ENCODE peak calls at places on chromosomes 6 and 20, in six cellular contexts. E, C, M, H, X and U are unnamed samples.

GRCh38 chr20:45579184-45579583 is at the start of gene WFDC8:
- DNase-seq in M (no peak), X (no peak), E (no peak), C (no peak), H (no peak), U (no peak)

GRCh38 chr6:82371799-82372508 is 8.3 kb downstream of the TPBG start:
- DNase-seq in E (peak; percentile 10), H (no peak), X (no peak), M (no peak), C (no peak), U (no peak)

GRCh38 chr6:21900730-21901129 is 307.2 kb downstream of the SOX4 start:
- DNase-seq in E (peak; percentile 63), C (no peak), M (no peak), X (no peak), H (peak; percentile 47), U (no peak)

GRCh38 chr6:7604003-7604402 is 14.0 kb downstream of the SNRNP48 start:
- DNase-seq in C (peak; percentile 45), X (no peak), H (no peak), M (no peak), E (no peak), U (no peak)

GRCh38 chr6:52022675-52023074 is 64.7 kb downstream of the PKHD1 start:
- DNase-seq in X (no peak), M (no peak), C (no peak), E (no peak), H (no peak), U (no peak)

GRCh38 chr6:2531426-2532208 is 219.1 kb downstream of the MYLK4 start:
- DNase-seq in X (no peak), C (no peak), E (peak; percentile 51), H (no peak), M (no peak), U (no peak)

GRCh38 chr20:36919715-36920333 is 31.7 kb downstream of the SAMHD1 start:
- DNase-seq in C (no peak), X (peak; percentile 70), E (peak; percentile 14), H (peak; percentile 53), M (no peak), U (peak; percentile 13)

GRCh38 chr6:26196846-26197683 is 109.8 kb downstream of the HFE start:
- DNase-seq in H (peak; percentile 80), X (peak; percentile 96), C (peak; percentile 75), E (peak; percentile 96), M (peak; percentile 84), U (no peak)

GRCh38 chr6:39843305-39844020 is 51.3 kb downstream of the DAAM2 start:
- DNase-seq in E (no peak), H (no peak), M (no peak), X (no peak), C (no peak), U (no peak)

GRCh38 chr6:33207569-33208088 is 671 bp upstream of the RING1 start:
- DNase-seq in H (no peak), X (peak; percentile 32), E (no peak), C (peak; percentile 48), M (peak; percentile 32), U (no peak)

GRCh38 chr6:36544228-36544627 is 3.1 kb downstream of the STK38 start:
- DNase-seq in M (peak; percentile 37), C (no peak), H (no peak), X (no peak), E (peak; percentile 45), U (no peak)

GRCh38 chr6:111573118-111573883 is 32.4 kb downstream of the TRAF3IP2 start:
- DNase-seq in X (no peak), M (no peak), C (no peak), E (peak; percentile 96), H (no peak), U (no peak)

GRCh38 chr20:35773154-35773751 is 1.4 kb downstream of the PHF20 start:
- DNase-seq in C (peak; percentile 54), X (peak; percentile 40), E (peak; percentile 18), H (no peak), M (peak; percentile 67), U (no peak)

GRCh38 chr6:116217069-116217468 is 36.8 kb downstream of the TSPYL4 start:
- DNase-seq in X (peak; percentile 45), H (peak; percentile 43), E (peak; percentile 37), C (no peak), M (no peak), U (no peak)

GRCh38 chr20:62977613-62978558 is 25.4 kb downstream of the SLC17A9 start:
- DNase-seq in X (peak; percentile 83), H (no peak), C (peak; percentile 60), E (no peak), M (no peak), U (no peak)

GRCh38 chr6:40907198-40907701 is 131.8 kb downstream of the UNC5CL start:
- DNase-seq in X (no peak), H (peak; percentile 65), E (peak; percentile 43), M (no peak), C (peak; percentile 60), U (no peak)

GRCh38 chr6:57087916-57088315 is 2.1 kb upstream of the ZNF451 start:
- DNase-seq in M (no peak), C (no peak), X (no peak), E (no peak), H (no peak), U (no peak)

GRCh38 chr6:157983439-157984119 is 1.9 kb downstream of the SYNJ2 start:
- DNase-seq in C (no peak), E (no peak), M (no peak), X (no peak), H (no peak), U (no peak)

GRCh38 chr20:49384437-49385434 is 97.7 kb downstream of the KCNB1 start:
- DNase-seq in M (peak; percentile 23), X (peak; percentile 72), E (peak; percentile 56), C (peak; percentile 59), H (peak; percentile 13), U (peak; percentile 76)

GRCh38 chr20:57405236-57406016 is 14.2 kb downstream of the RBM38 start:
- DNase-seq in H (no peak), E (no peak), M (no peak), C (no peak), X (no peak), U (no peak)

GRCh38 chr20:63446174-63447024 is 26.1 kb downstream of the KCNQ2 start:
- DNase-seq in H (no peak), E (no peak), C (no peak), X (no peak), M (no peak), U (no peak)

GRCh38 chr20:25214824-25215223 is 19.3 kb downstream of the ENTPD6 start:
- DNase-seq in E (no peak), X (no peak), H (no peak), C (no peak), M (no peak), U (no peak)

GRCh38 chr6:132021552-132022375 is 70.6 kb upstream of the CCN2 start:
- DNase-seq in M (no peak), C (no peak), X (no peak), H (no peak), E (peak; percentile 62), U (no peak)

GRCh38 chr6:72922401-72922800 is 300.5 kb downstream of the KCNQ5 start:
- DNase-seq in M (no peak), H (no peak), C (no peak), X (no peak), E (no peak), U (no peak)

GRCh38 chr20:3150908-3151307 is 8.8 kb downstream of the FASTKD5 start:
- DNase-seq in C (no peak), X (no peak), H (no peak), M (no peak), E (no peak), U (no peak)
- H3K27ac ChIP-seq in C (no peak overlapping the region), X (no peak overlapping the region), H (no peak overlapping the region), M (no peak overlapping the region), E (no peak overlapping the region), U (no peak overlapping the region)

GRCh38 chr6:28710466-28711191 is 184.9 kb downstream of the GPX5 start:
- DNase-seq in M (no peak), H (peak; percentile 91), X (peak; percentile 5), E (no peak), C (no peak), U (no peak)
- H3K4me3 ChIP-seq in M (no peak overlapping the region), H (peak overlapping the region; percentile 21), X (no peak overlapping the region), E (no peak overlapping the region), C (no peak overlapping the region), U (peak overlapping the region; percentile 67)

GRCh38 chr20:7195704-7196103 is 428.2 kb downstream of the BMP2 start:
- DNase-seq in H (peak; percentile 42), C (no peak), E (no peak), M (no peak), X (no peak), U (no peak)
- H3K27ac ChIP-seq in H (no peak overlapping the region), C (no peak overlapping the region), E (no peak overlapping the region), M (no peak overlapping the region), X (no peak overlapping the region), U (no peak overlapping the region)

GRCh38 chr6:35216412-35216732 is 2.6 kb downstream of the SCUBE3 start:
- DNase-seq in X (no peak), E (no peak), M (no peak), H (no peak), C (no peak), U (no peak)
- H3K4me3 ChIP-seq in X (no peak overlapping the region), E (no peak overlapping the region), M (no peak overlapping the region), H (no peak overlapping the region), C (no peak overlapping the region), U (no peak overlapping the region)

DNA sequence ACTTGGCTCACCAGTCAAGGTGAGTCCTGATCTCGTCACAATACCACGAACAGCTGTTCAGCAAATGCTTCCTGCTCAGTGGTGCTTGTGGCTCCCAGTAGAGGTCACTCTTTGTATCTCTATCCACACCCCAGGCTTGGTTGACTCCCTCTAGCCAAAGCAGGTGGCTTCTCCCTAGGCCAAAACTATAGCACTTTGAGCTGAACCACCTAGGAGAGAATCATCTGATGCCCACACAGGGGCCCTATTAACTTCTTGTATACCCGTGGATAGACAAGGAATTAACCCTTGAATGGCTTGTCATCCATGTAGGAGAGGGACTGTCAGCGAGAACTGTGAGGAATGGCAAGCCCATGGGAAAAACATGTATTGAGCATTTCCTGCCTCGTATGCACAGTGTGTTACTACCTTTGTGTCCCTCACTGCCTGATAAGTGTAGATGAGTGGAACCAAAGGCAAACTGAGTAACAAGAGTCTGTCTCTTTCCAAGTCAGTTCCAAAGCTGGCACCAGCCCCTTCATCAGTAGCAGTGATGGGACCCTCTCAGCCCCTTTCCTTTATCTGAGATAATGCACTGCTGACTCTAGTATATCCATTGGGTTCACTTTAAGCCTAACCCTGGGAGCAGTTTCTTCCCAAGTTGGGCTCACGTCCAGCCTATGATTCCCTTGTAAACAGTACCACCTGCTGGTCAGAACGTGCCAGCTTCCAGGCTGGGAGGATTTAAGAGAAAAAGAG is 42.5 kb downstream of the EIF2S2 start:
- DNase-seq in M (peak; percentile 77), C (peak; percentile 86), H (peak; percentile 73), E (peak; percentile 80), X (peak; percentile 84), U (peak; percentile 58)
- H3K27ac ChIP-seq in M (peak overlapping the region; percentile 6), C (peak overlapping the region; percentile 1), H (no peak overlapping the region), E (no peak overlapping the region), X (peak overlapping the region; percentile 38), U (no peak overlapping the region)

DNA sequence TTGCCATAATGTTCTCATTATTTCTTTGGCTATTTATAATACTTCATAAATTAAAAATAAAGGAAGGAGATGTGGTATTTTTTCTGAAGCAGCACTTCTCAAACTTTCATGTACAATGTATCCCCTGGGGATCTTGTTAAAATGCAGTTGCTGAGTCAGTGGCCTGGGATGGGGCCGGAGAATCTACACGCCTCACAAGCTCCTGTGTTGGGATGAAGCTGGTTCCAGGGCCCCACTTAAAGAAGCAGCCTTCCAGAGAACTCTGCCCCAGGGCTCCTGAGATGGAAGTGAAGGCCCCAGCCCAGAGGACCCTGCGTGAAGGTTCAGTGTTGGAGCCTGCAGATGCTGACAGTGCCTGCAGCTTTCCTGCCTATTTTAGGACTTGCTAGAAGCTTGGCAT is 40.1 kb upstream of the SLC23A2 start:
- DNase-seq in X (no peak), H (no peak), C (no peak), E (no peak), M (no peak), U (no peak)
- H3K4me3 ChIP-seq in X (no peak overlapping the region), H (no peak overlapping the region), C (no peak overlapping the region), E (no peak overlapping the region), M (no peak overlapping the region), U (no peak overlapping the region)

GRCh38 chr6:15280023-15280422 is 34.2 kb downstream of the JARID2 start:
- DNase-seq in M (no peak), E (no peak), X (no peak), C (no peak), H (no peak), U (no peak)
- H3K27ac ChIP-seq in M (no peak overlapping the region), E (no peak overlapping the region), X (no peak overlapping the region), C (no peak overlapping the region), H (no peak overlapping the region), U (no peak overlapping the region)